ENCODE peak calls at places on chromosome 11, in eight cellular contexts. N, L, Q, C, W, V, K and Z are unnamed samples.
A peak's percentile ranks its signal among the peaks of the same experiment; 100 is the strongest.

GRCh38 chr11:59336931-59337330 is 21.8 kb upstream of the OR5AN1 start:
- DNase-seq in N (no peak), L (no peak), Q (no peak), C (no peak), W (no peak), V (no peak), K (no peak), Z (no peak)

GRCh38 chr11:46364056-46364455 is 16.8 kb downstream of the DGKZ start:
- DNase-seq in N (no peak), L (no peak), Q (no peak), C (no peak), W (no peak), V (peak; percentile 36), K (no peak), Z (no peak)

GRCh38 chr11:121891134-121891533 is 224.9 kb downstream of the BLID start:
- DNase-seq in N (no peak), L (no peak), Q (no peak), C (no peak), W (no peak), V (no peak), K (no peak), Z (no peak)

GRCh38 chr11:57248780-57249383 is 11.8 kb upstream of the APLNR start:
- DNase-seq in N (peak; percentile 67), L (peak; percentile 20), Q (no peak), C (peak; percentile 82), W (peak; percentile 83), V (peak; percentile 75), K (peak; percentile 46), Z (peak; percentile 70)

GRCh38 chr11:123357353-123357989 is 72.6 kb upstream of the GRAMD1B start:
- DNase-seq in N (no peak), L (no peak), Q (no peak), C (no peak), W (no peak), V (no peak), K (no peak), Z (no peak)

GRCh38 chr11:62806611-62807121 is 1.4 kb upstream of the NXF1 start:
- DNase-seq in N (peak; percentile 48), L (peak; percentile 61), Q (no peak), C (no peak), W (peak; percentile 71), V (peak; percentile 81), K (no peak), Z (peak; percentile 67)

GRCh38 chr11:79670846-79671245 is 230.0 kb upstream of the TENM4 start:
- DNase-seq in N (no peak), L (no peak), Q (no peak), C (no peak), W (no peak), V (peak; percentile 39), K (no peak), Z (no peak)

GRCh38 chr11:19597876-19598275 is 114.8 kb upstream of the NAV2 start:
- DNase-seq in N (no peak), L (no peak), Q (no peak), C (peak; percentile 63), W (peak; percentile 59), V (no peak), K (no peak), Z (no peak)

DNA sequence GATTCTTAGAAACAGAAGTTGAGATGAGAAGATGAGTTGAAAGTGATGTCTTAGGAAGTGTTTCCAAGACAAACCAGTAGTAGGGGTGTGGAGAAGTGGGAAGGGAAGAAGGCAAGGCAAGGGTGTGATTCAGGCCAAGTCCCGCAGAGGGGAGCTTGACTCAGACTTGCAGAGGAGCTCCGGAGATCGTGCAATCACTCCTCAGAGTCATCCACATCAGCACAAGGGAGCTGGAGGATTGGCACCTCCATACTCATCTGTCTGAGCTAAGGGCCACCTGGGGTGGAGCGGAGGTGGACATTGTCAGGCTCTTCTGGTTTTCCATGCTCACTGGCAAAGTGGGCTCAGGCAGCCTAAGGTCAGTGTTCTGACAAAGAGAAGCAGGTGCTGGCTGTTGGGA is 44.4 kb downstream of the CHRDL2 start:
- DNase-seq in N (peak; percentile 82), L (no peak), Q (no peak), C (no peak), W (peak; percentile 16), V (peak; percentile 84), K (no peak), Z (peak; percentile 75)
- TF ChIP-seq CTCF in N (no peak), L (no peak), Q (no peak), C (no peak), W (no peak), V (peak; percentile 7), K (no peak), Z (peak; percentile 36)

GRCh38 chr11:118313242-118313641 is 8.7 kb downstream of the CD3E start:
- DNase-seq in N (no peak), L (no peak), Q (no peak), C (no peak), W (no peak), V (no peak), K (no peak), Z (no peak)
- H3K4me3 ChIP-seq in N (no peak overlapping the region), L (no peak overlapping the region), Q (no peak overlapping the region), C (no peak overlapping the region), W (no peak overlapping the region), V (no peak overlapping the region), K (no peak overlapping the region), Z (no peak overlapping the region)

GRCh38 chr11:44358713-44359112 is 48.8 kb upstream of the ALX4 start:
- DNase-seq in N (no peak), L (peak; percentile 47), Q (no peak), C (no peak), W (no peak), V (no peak), K (no peak), Z (no peak)
- TF ChIP-seq CTCF in N (no peak), L (no peak), Q (no peak), C (no peak), W (no peak), V (no peak), K (no peak), Z (no peak)

DNA sequence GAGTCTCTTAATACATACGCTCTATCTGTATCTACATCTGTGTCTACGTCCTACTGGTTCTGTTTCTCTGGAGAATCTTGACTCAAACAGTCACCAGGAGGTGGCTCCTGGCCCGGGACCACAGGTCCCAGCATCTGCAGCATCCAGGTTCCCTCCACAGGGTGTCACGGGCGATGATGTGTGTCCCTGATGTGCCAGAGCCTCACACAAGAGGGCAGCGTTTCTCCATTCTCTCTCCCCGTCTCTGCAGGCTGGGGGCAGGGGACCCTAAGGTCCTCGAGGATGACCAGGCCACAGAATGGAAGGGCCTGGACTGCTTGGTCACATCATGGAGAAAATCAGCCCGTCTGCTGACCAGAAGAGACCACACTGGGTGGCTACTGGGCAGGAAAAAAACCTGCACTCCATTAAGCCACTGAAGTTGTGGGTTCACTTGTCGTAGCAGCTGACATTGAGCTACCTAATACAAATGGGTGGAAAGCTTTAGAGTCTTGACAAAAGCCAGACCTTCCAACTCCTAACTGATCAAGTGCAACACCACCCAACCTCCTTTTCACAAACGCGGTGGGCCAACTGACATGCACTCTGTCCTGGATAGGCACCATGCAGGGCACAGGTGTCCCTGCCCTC is 392.5 kb downstream of the CTTN start:
- DNase-seq in N (no peak), L (no peak), Q (no peak), C (no peak), W (peak; percentile 13), V (no peak), K (no peak), Z (peak; percentile 3)
- H3K4me3 ChIP-seq in N (no peak overlapping the region), L (no peak overlapping the region), Q (no peak overlapping the region), C (no peak overlapping the region), W (no peak overlapping the region), V (no peak overlapping the region), K (no peak overlapping the region), Z (no peak overlapping the region)

GRCh38 chr11:134253189-134253993 is at the start of the genes ACAD8 and THYN1:
- DNase-seq in N (peak; percentile 95), L (peak; percentile 98), Q (peak; percentile 95), C (peak; percentile 99), W (peak; percentile 98), V (peak; percentile 98), K (peak; percentile 97), Z (peak; percentile 99)
- TF ChIP-seq CTCF in N (no peak), L (peak; percentile 9), Q (peak; percentile 57), C (no peak), W (peak; percentile 49), V (no peak), K (no peak), Z (no peak)